ENCODE peak calls at places on chromosomes 16 and 17, in seven cellular contexts. One of them, this sample, is unnamed.

GRCh38 chr17:29717817-29718216 is 95.1 kb upstream of the CORO6 start:
- DNase-seq in CD4-positive, alpha-beta T cell: no peak
- DNase-seq in dorsolateral prefrontal cortex: no peak
- DNase-seq in omental fat pad: no peak
- DNase-seq in uterus: no peak
- DNase-seq in osteocyte: no peak
- DNase-seq in A549: no peak
- DNase-seq in this sample: no peak

GRCh38 chr17:46795379-46795952 is 23.0 kb downstream of the WNT3 start:
- DNase-seq in omental fat pad: no peak
- DNase-seq in CD4-positive, alpha-beta T cell: no peak
- DNase-seq in A549: peak
- DNase-seq in osteocyte: no peak
- DNase-seq in uterus: no peak
- DNase-seq in dorsolateral prefrontal cortex: no peak
- DNase-seq in this sample: no peak

GRCh38 chr16:20385844-20386832 is 18.4 kb downstream of the PDILT start:
- DNase-seq in omental fat pad: peak
- DNase-seq in uterus: peak
- DNase-seq in osteocyte: no peak
- DNase-seq in CD4-positive, alpha-beta T cell: peak
- DNase-seq in dorsolateral prefrontal cortex: peak
- DNase-seq in A549: peak
- DNase-seq in this sample: peak

GRCh38 chr17:27608330-27609230 is 22.4 kb upstream of the LGALS9 start:
- DNase-seq in CD4-positive, alpha-beta T cell: no peak
- DNase-seq in omental fat pad: no peak
- DNase-seq in dorsolateral prefrontal cortex: no peak
- DNase-seq in uterus: no peak
- DNase-seq in A549: no peak
- DNase-seq in osteocyte: no peak
- DNase-seq in this sample: no peak

GRCh38 chr16:7397901-7398300 is 65.3 kb downstream of the RBFOX1 start:
- DNase-seq in dorsolateral prefrontal cortex: no peak
- DNase-seq in CD4-positive, alpha-beta T cell: no peak
- DNase-seq in A549: no peak
- DNase-seq in uterus: no peak
- DNase-seq in osteocyte: no peak
- DNase-seq in omental fat pad: no peak
- DNase-seq in this sample: no peak

GRCh38 chr17:9529033-9529748 is 46.4 kb downstream of the STX8 start:
- DNase-seq in uterus: no peak
- DNase-seq in dorsolateral prefrontal cortex: no peak
- DNase-seq in omental fat pad: no peak
- DNase-seq in CD4-positive, alpha-beta T cell: no peak
- DNase-seq in A549: peak
- DNase-seq in osteocyte: no peak
- DNase-seq in this sample: no peak

GRCh38 chr17:41848788-41849187 is 11.2 kb downstream of the KLHL10 start:
- DNase-seq in CD4-positive, alpha-beta T cell: no peak
- DNase-seq in uterus: no peak
- DNase-seq in osteocyte: no peak
- DNase-seq in omental fat pad: no peak
- DNase-seq in A549: no peak
- DNase-seq in dorsolateral prefrontal cortex: no peak
- DNase-seq in this sample: no peak

GRCh38 chr17:83144421-83145357 is 65.3 kb downstream of the METRNL start:
- DNase-seq in CD4-positive, alpha-beta T cell: no peak
- DNase-seq in omental fat pad: no peak
- DNase-seq in uterus: no peak
- DNase-seq in osteocyte: peak
- DNase-seq in dorsolateral prefrontal cortex: no peak
- DNase-seq in A549: no peak
- DNase-seq in this sample: no peak

GRCh38 chr16:81492307-81492706 is 47.7 kb downstream of the CMIP start:
- DNase-seq in CD4-positive, alpha-beta T cell: no peak
- DNase-seq in omental fat pad: no peak
- DNase-seq in uterus: no peak
- DNase-seq in dorsolateral prefrontal cortex: no peak
- DNase-seq in osteocyte: no peak
- DNase-seq in A549: no peak
- DNase-seq in this sample: no peak

GRCh38 chr17:78986048-78986648 is 6.4 kb upstream of the LGALS3BP start:
- DNase-seq in osteocyte: no peak
- DNase-seq in dorsolateral prefrontal cortex: peak
- DNase-seq in uterus: no peak
- DNase-seq in CD4-positive, alpha-beta T cell: no peak
- DNase-seq in A549: peak
- DNase-seq in omental fat pad: no peak
- DNase-seq in this sample: no peak
- TF ChIP-seq CTCF in osteocyte: peak
- TF ChIP-seq CTCF in dorsolateral prefrontal cortex: peak
- TF ChIP-seq CTCF in uterus: peak
- TF ChIP-seq CTCF in CD4-positive, alpha-beta T cell: peak
- TF ChIP-seq CTCF in A549: no peak
- TF ChIP-seq CTCF in omental fat pad: no peak
- TF ChIP-seq CTCF in this sample: peak

GRCh38 chr17:81918762-81919545 is 978 bp upstream of the SIRT7 start:
- DNase-seq in osteocyte: no peak
- DNase-seq in A549: no peak
- DNase-seq in omental fat pad: no peak
- DNase-seq in uterus: no peak
- DNase-seq in dorsolateral prefrontal cortex: no peak
- DNase-seq in CD4-positive, alpha-beta T cell: no peak
- DNase-seq in this sample: no peak

GRCh38 chr17:81914103-81914850 is 3.1 kb upstream of the PCYT2 start:
- DNase-seq in CD4-positive, alpha-beta T cell: no peak
- DNase-seq in osteocyte: no peak
- DNase-seq in A549: no peak
- DNase-seq in uterus: no peak
- DNase-seq in omental fat pad: no peak
- DNase-seq in dorsolateral prefrontal cortex: no peak
- DNase-seq in this sample: no peak

GRCh38 chr17:81915331-81915730 is 2.6 kb downstream of the SIRT7 start:
- DNase-seq in uterus: no peak
- DNase-seq in CD4-positive, alpha-beta T cell: no peak
- DNase-seq in omental fat pad: no peak
- DNase-seq in osteocyte: no peak
- DNase-seq in dorsolateral prefrontal cortex: no peak
- DNase-seq in A549: no peak
- DNase-seq in this sample: no peak

GRCh38 chr17:81920612-81921530 is 2.9 kb upstream of the SIRT7 start:
- DNase-seq in dorsolateral prefrontal cortex: no peak
- DNase-seq in uterus: no peak
- DNase-seq in A549: no peak
- DNase-seq in omental fat pad: no peak
- DNase-seq in CD4-positive, alpha-beta T cell: no peak
- DNase-seq in osteocyte: no peak
- DNase-seq in this sample: no peak

DNA sequence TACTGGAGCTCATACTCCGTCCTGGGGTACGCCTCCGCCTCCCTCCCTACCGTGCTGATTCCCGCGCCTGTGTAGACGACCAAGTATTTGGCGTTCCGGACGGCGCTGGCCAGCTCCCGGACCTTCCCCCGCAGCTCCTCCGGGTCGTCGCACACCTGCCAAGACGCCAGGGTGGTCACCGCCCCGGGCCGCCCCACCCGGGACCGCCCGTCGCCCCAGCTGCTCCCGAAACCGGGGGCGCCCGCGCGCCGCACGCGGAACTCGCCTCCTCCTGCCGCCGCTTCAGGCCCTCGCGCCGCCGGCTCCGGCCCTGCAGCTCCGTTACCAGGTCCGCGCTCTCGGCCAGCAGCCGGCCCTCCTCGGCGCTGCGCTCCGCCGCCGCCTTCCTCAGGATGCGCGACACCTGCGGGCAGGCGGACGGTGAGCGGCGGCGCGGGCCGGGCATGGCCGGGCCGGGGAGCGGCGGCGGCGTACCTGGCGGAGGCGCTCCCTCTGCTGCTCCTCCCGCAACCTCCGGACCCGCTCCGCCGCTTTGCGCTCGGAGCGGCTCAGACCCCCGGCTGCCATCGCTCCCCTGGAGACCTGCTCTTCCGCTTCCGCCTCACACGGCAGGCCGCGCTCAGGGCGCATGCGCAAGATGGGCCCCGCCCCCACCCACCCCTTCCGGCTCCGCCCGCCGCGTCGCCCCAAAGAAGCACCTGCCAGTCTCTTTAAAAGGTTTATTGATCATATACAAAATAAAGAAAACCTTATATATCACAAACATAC is at the start of gene SIRT7:
- DNase-seq in uterus: peak
- DNase-seq in A549: peak
- DNase-seq in osteocyte: peak
- DNase-seq in dorsolateral prefrontal cortex: peak
- DNase-seq in CD4-positive, alpha-beta T cell: peak
- DNase-seq in omental fat pad: no peak
- DNase-seq in this sample: no peak
- TF ChIP-seq CTCF in uterus: no peak
- TF ChIP-seq CTCF in A549: no peak
- TF ChIP-seq CTCF in osteocyte: no peak
- TF ChIP-seq CTCF in dorsolateral prefrontal cortex: no peak
- TF ChIP-seq CTCF in CD4-positive, alpha-beta T cell: no peak
- TF ChIP-seq CTCF in omental fat pad: no peak
- TF ChIP-seq CTCF in this sample: no peak

GRCh38 chr17:77106874-77107358 is 33.9 kb upstream of the SEC14L1 start:
- DNase-seq in dorsolateral prefrontal cortex: no peak
- DNase-seq in uterus: no peak
- DNase-seq in A549: no peak
- DNase-seq in omental fat pad: no peak
- DNase-seq in CD4-positive, alpha-beta T cell: no peak
- DNase-seq in osteocyte: no peak
- DNase-seq in this sample: no peak
- TF ChIP-seq CTCF in dorsolateral prefrontal cortex: no peak
- TF ChIP-seq CTCF in uterus: no peak
- TF ChIP-seq CTCF in A549: no peak
- TF ChIP-seq CTCF in omental fat pad: no peak
- TF ChIP-seq CTCF in CD4-positive, alpha-beta T cell: no peak
- TF ChIP-seq CTCF in osteocyte: no peak
- TF ChIP-seq CTCF in this sample: peak

DNA sequence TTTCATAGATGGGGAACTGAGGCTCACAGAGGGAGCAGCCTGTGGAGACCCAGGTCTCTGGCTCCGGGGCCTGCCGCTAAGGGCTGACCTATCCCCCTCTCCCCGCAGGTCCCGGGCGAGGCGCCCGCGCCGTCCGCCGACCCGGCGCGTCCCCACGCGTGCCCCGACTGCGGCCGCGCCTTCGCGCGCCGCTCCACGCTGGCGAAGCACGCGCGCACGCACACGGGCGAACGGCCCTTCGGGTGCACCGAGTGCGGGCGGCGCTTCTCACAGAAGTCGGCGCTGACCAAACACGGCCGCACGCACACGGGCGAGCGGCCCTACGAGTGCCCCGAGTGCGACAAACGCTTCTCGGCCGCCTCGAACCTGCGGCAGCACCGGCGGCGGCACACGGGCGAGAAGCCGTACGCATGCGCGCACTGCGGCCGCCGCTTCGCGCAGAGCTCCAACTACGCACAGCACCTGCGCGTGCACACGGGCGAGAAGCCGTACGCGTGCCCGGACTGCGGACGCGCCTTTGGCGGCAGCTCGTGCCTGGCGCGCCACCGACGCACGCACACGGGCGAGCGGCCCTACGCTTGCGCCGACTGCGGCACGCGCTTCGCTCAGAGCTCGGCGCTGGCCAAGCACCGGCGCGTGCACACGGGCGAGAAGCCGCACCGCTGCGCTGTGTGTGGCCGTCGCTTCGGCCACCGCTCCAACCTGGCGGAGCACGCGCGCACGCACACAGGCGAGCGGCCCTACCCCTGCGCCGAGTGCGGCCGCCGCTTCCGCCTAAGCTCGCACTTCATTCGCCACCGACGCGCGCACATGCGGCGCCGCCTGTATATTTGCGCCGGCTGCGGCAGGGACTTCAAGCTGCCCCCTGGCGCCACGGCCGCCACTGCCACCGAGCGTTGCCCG is 10.3 kb downstream of the ZNF771 start:
- DNase-seq in uterus: peak
- DNase-seq in omental fat pad: no peak
- DNase-seq in CD4-positive, alpha-beta T cell: peak
- DNase-seq in A549: peak
- DNase-seq in osteocyte: peak
- DNase-seq in dorsolateral prefrontal cortex: peak
- DNase-seq in this sample: peak
- TF ChIP-seq CTCF in uterus: no peak
- TF ChIP-seq CTCF in omental fat pad: no peak
- TF ChIP-seq CTCF in CD4-positive, alpha-beta T cell: no peak
- TF ChIP-seq CTCF in A549: peak
- TF ChIP-seq CTCF in osteocyte: peak
- TF ChIP-seq CTCF in dorsolateral prefrontal cortex: peak
- TF ChIP-seq CTCF in this sample: peak

GRCh38 chr16:73565925-73566324 is 518.0 kb upstream of the ZFHX3 start:
- DNase-seq in uterus: no peak
- DNase-seq in dorsolateral prefrontal cortex: no peak
- DNase-seq in A549: no peak
- DNase-seq in osteocyte: no peak
- DNase-seq in CD4-positive, alpha-beta T cell: no peak
- DNase-seq in omental fat pad: no peak
- DNase-seq in this sample: no peak

GRCh38 chr16:73563709-73564108 is 515.8 kb upstream of the ZFHX3 start:
- DNase-seq in osteocyte: no peak
- DNase-seq in uterus: no peak
- DNase-seq in CD4-positive, alpha-beta T cell: no peak
- DNase-seq in dorsolateral prefrontal cortex: no peak
- DNase-seq in omental fat pad: no peak
- DNase-seq in A549: no peak
- DNase-seq in this sample: no peak

GRCh38 chr16:73569266-73569665 is 521.3 kb upstream of the ZFHX3 start:
- DNase-seq in osteocyte: no peak
- DNase-seq in dorsolateral prefrontal cortex: no peak
- DNase-seq in CD4-positive, alpha-beta T cell: no peak
- DNase-seq in uterus: no peak
- DNase-seq in omental fat pad: no peak
- DNase-seq in A549: no peak
- DNase-seq in this sample: no peak

GRCh38 chr16:73568769-73569168 is 520.8 kb upstream of the ZFHX3 start:
- DNase-seq in CD4-positive, alpha-beta T cell: no peak
- DNase-seq in dorsolateral prefrontal cortex: no peak
- DNase-seq in uterus: no peak
- DNase-seq in osteocyte: no peak
- DNase-seq in omental fat pad: no peak
- DNase-seq in A549: no peak
- DNase-seq in this sample: no peak

DNA sequence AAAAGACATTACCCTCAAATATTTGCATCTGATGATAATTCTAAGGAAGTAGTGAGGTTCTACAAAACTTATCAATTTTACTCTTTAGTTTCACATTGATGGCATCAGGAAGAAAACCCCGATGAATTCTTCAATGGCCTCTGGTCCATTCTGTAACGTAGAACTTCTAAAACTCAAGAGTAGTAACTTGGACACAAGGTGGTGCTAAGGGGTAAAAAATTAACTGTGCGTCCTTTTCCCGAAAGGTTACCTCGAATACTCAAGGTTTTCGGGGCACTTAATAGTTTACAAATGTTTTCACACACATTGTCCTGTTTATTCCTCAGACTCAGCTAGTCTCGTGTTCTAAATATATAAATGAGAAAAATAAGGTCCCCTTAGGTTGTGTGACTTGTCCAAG is 517.3 kb upstream of the ZFHX3 start:
- DNase-seq in dorsolateral prefrontal cortex: no peak
- DNase-seq in CD4-positive, alpha-beta T cell: no peak
- DNase-seq in A549: peak
- DNase-seq in uterus: no peak
- DNase-seq in omental fat pad: no peak
- DNase-seq in osteocyte: no peak
- DNase-seq in this sample: no peak
- TF ChIP-seq CTCF in dorsolateral prefrontal cortex: peak
- TF ChIP-seq CTCF in CD4-positive, alpha-beta T cell: no peak
- TF ChIP-seq CTCF in A549: peak
- TF ChIP-seq CTCF in uterus: no peak
- TF ChIP-seq CTCF in omental fat pad: no peak
- TF ChIP-seq CTCF in osteocyte: peak
- TF ChIP-seq CTCF in this sample: peak

This sample was measured in type B pancreatic cell.